ENCODE peak calls at places on chromosomes 11 and 22, in six cellular contexts. V is Daoy; O is cardiac septum; B is activated CD4-positive, alpha-beta T cell treated with anti-CD3 and anti-CD28 coated beads, Interleukin-2, amount 50 U/mL, for 1 hour; S is HS-5; Z is OCI-M1. C is an unnamed sample.

GRCh38 chr11:61149624-61150615 is 11.3 kb downstream of the VPS37C start:
- DNase-seq in B (no peak), O (no peak), S (no peak), Z (peak; percentile 38), V (no peak), C (no peak)

GRCh38 chr22:31451709-31452571 is 37.7 kb downstream of the EIF4ENIF1 start:
- DNase-seq in O (no peak), S (peak; percentile 18), V (peak; percentile 35), Z (peak; percentile 55), B (no peak), C (no peak)

GRCh38 chr11:75334976-75335375 is 16.5 kb downstream of the ARRB1 start:
- DNase-seq in Z (no peak), O (no peak), B (no peak), S (no peak), V (no peak), C (no peak)

GRCh38 chr11:67520856-67521824 is 2.1 kb downstream of the CABP2 start:
- DNase-seq in O (no peak), S (no peak), V (no peak), Z (no peak), B (no peak), C (no peak)

GRCh38 chr11:117872962-117873827 is 3.3 kb downstream of the FXYD6 start:
- DNase-seq in V (no peak), Z (no peak), B (no peak), O (no peak), S (no peak), C (no peak)

GRCh38 chr11:69173326-69173725 is 17.6 kb downstream of the SMIM38 start:
- DNase-seq in B (no peak), V (no peak), O (no peak), S (no peak), Z (no peak), C (no peak)

GRCh38 chr11:71465054-71465453 is 12.1 kb downstream of the NADSYN1 start:
- DNase-seq in Z (no peak), S (no peak), V (no peak), O (peak; percentile 7), B (no peak), C (no peak)

GRCh38 chr22:38477515-38477914 is 9.6 kb downstream of the KDELR3 start:
- DNase-seq in B (no peak), V (no peak), O (no peak), Z (no peak), S (no peak), C (peak; percentile 83)

GRCh38 chr22:49617866-49618688 is 209.6 kb downstream of the BRD1 start:
- DNase-seq in O (no peak), S (no peak), B (no peak), Z (no peak), V (no peak), C (no peak)

GRCh38 chr11:45560153-45560934 is 105.1 kb downstream of the CHST1 start:
- DNase-seq in Z (no peak), V (no peak), S (no peak), O (no peak), B (no peak), C (no peak)

GRCh38 chr11:118699508-118700220 is 20.2 kb upstream of the TREH start:
- DNase-seq in Z (no peak), O (no peak), V (no peak), S (no peak), B (peak; percentile 60), C (no peak)

GRCh38 chr22:25021409-25021808 is 68.9 kb downstream of the KIAA1671 start:
- DNase-seq in B (no peak), V (no peak), O (no peak), S (no peak), Z (no peak), C (no peak)

GRCh38 chr11:32137263-32137662 is 46.4 kb downstream of the RCN1 start:
- DNase-seq in B (no peak), V (peak; percentile 69), Z (no peak), S (peak; percentile 98), O (no peak), C (peak; percentile 91)